ENCODE peak calls at places on chromosome 15, in ten cellular contexts. O, T, D, L, F, H, Y, P, X and B are unnamed samples.

GRCh38 chr15:67458449-67458848 is 62.5 kb upstream of the C15orf61 start:
- DNase-seq in O (no peak), T (no peak), D (no peak), L (no peak), F (no peak), H (no peak), Y (no peak), P (no peak), X (no peak), B (no peak)

GRCh38 chr15:89197503-89197971 is 23.8 kb downstream of the RLBP1 start:
- DNase-seq in O (peak), T (peak), D (no peak), L (no peak), F (no peak), H (no peak), Y (no peak), P (no peak), X (peak), B (no peak)

GRCh38 chr15:52337198-52337853 is 41.7 kb upstream of the MYO5C start:
- DNase-seq in O (peak), T (no peak), D (no peak), L (no peak), F (peak), H (no peak), Y (peak), P (no peak), X (no peak), B (no peak)

GRCh38 chr15:68352401-68353062 is 75.0 kb downstream of the FEM1B start:
- DNase-seq in O (peak), T (no peak), D (peak), L (no peak), F (peak), H (peak), Y (peak), P (no peak), X (no peak), B (no peak)

GRCh38 chr15:57921371-57921770 is 144.1 kb downstream of the ALDH1A2 start:
- DNase-seq in O (peak), T (no peak), D (no peak), L (no peak), F (no peak), H (no peak), Y (peak), P (no peak), X (no peak), B (no peak)

GRCh38 chr15:48332642-48333034 is 1.4 kb downstream of the DUT start:
- DNase-seq in O (no peak), T (peak), D (no peak), L (no peak), F (no peak), H (peak), Y (no peak), P (no peak), X (no peak), B (no peak)

GRCh38 chr15:67796196-67796699 is 29.1 kb upstream of the SKOR1 start:
- DNase-seq in O (no peak), T (no peak), D (no peak), L (no peak), F (no peak), H (peak), Y (no peak), P (no peak), X (no peak), B (no peak)

GRCh38 chr15:91866971-91867372 is 13.5 kb downstream of the SLCO3A1 start:
- DNase-seq in O (peak), T (no peak), D (no peak), L (no peak), F (peak), H (no peak), Y (no peak), P (no peak), X (no peak), B (no peak)

GRCh38 chr15:33994005-33994615 is 25.8 kb downstream of the CHRM5 start:
- DNase-seq in O (peak), T (no peak), D (no peak), L (no peak), F (peak), H (peak), Y (peak), P (no peak), X (peak), B (no peak)

GRCh38 chr15:37933685-37934084 is 755 bp upstream of the TMCO5A start:
- DNase-seq in O (no peak), T (no peak), D (no peak), L (no peak), F (peak), H (no peak), Y (peak), P (no peak), X (no peak), B (no peak)

GRCh38 chr15:52006702-52007340 is 12.2 kb upstream of the MAPK6 start:
- DNase-seq in O (no peak), T (no peak), D (no peak), L (no peak), F (no peak), H (no peak), Y (no peak), P (no peak), X (no peak), B (no peak)

GRCh38 chr15:36109943-36110658 is 469.3 kb upstream of the CDIN1 start:
- DNase-seq in O (peak), T (peak), D (no peak), L (no peak), F (peak), H (no peak), Y (peak), P (no peak), X (no peak), B (no peak)

GRCh38 chr15:94196536-94196935 is 34.8 kb upstream of the MCTP2 start:
- DNase-seq in O (no peak), T (no peak), D (no peak), L (no peak), F (no peak), H (no peak), Y (peak), P (no peak), X (no peak), B (no peak)

GRCh38 chr15:73295630-73296286 is 73.0 kb downstream of the HCN4 start:
- DNase-seq in O (peak), T (no peak), D (no peak), L (no peak), F (peak), H (no peak), Y (peak), P (no peak), X (no peak), B (no peak)

GRCh38 chr15:80242132-80242769 is 9.8 kb downstream of the CTXND1 start:
- DNase-seq in O (peak), T (no peak), D (peak), L (no peak), F (peak), H (peak), Y (peak), P (no peak), X (peak), B (no peak)

GRCh38 chr15:83514584-83514983 is 67.4 kb downstream of the SH3GL3 start:
- DNase-seq in O (no peak), T (no peak), D (no peak), L (no peak), F (no peak), H (no peak), Y (no peak), P (no peak), X (no peak), B (no peak)

GRCh38 chr15:29687939-29688884 is 134.1 kb downstream of the TJP1 start:
- DNase-seq in O (no peak), T (peak), D (no peak), L (peak), F (no peak), H (no peak), Y (no peak), P (no peak), X (no peak), B (peak)

GRCh38 chr15:68197170-68197492 is 8.0 kb downstream of the CALML4 start:
- DNase-seq in O (no peak), T (no peak), D (no peak), L (no peak), F (no peak), H (no peak), Y (no peak), P (no peak), X (no peak), B (no peak)

GRCh38 chr15:40763801-40764765 is at the start of gene GCHFR:
- DNase-seq in O (peak), T (peak), D (no peak), L (peak), F (peak), H (peak), Y (peak), P (peak), X (peak), B (peak)

GRCh38 chr15:97099040-97099439 is 768.5 kb downstream of the NR2F2 start:
- DNase-seq in O (no peak), T (no peak), D (no peak), L (no peak), F (no peak), H (no peak), Y (no peak), P (no peak), X (no peak), B (no peak)

GRCh38 chr15:70714575-70714974 is 48.8 kb downstream of the UACA start:
- DNase-seq in O (peak), T (no peak), D (no peak), L (no peak), F (peak), H (no peak), Y (peak), P (no peak), X (no peak), B (no peak)

GRCh38 chr15:66622677-66623076 is 56.9 kb upstream of the LCTL start:
- DNase-seq in O (no peak), T (peak), D (no peak), L (no peak), F (peak), H (no peak), Y (no peak), P (no peak), X (no peak), B (no peak)

GRCh38 chr15:66936115-66936863 is 129.1 kb upstream of the SMAD3 start:
- DNase-seq in O (no peak), T (no peak), D (no peak), L (no peak), F (peak), H (no peak), Y (no peak), P (no peak), X (no peak), B (no peak)

GRCh38 chr15:23569513-23569912 is 4.0 kb downstream of the MKRN3 start:
- DNase-seq in O (no peak), T (no peak), D (no peak), L (no peak), F (no peak), H (no peak), Y (no peak), P (no peak), X (no peak), B (no peak)

GRCh38 chr15:66038387-66039116 is 169.3 kb downstream of the RAB11A start:
- DNase-seq in O (peak), T (no peak), D (peak), L (no peak), F (no peak), H (no peak), Y (no peak), P (no peak), X (no peak), B (no peak)

GRCh38 chr15:65870889-65871533 is 1.7 kb downstream of the RAB11A start:
- DNase-seq in O (peak), T (peak), D (no peak), L (no peak), F (peak), H (peak), Y (peak), P (no peak), X (no peak), B (no peak)

GRCh38 chr15:63494406-63494805 is 10.0 kb upstream of the USP3 start:
- DNase-seq in O (no peak), T (no peak), D (no peak), L (no peak), F (no peak), H (no peak), Y (no peak), P (no peak), X (no peak), B (no peak)

GRCh38 chr15:40367673-40368611 is 9.9 kb downstream of the DISP2 start:
- DNase-seq in O (peak), T (peak), D (peak), L (peak), F (peak), H (peak), Y (peak), P (no peak), X (peak), B (peak)

GRCh38 chr15:99251436-99251821 is at the start of gene LRRC28:
- DNase-seq in O (no peak), T (no peak), D (no peak), L (no peak), F (no peak), H (no peak), Y (no peak), P (no peak), X (no peak), B (no peak)
- TF ChIP-seq CTCF in O (no peak), T (no peak), D (no peak), L (no peak), F (no peak), H (no peak), Y (no peak), P (no peak), X (no peak), B (no peak)

GRCh38 chr15:32657198-32657886 is 15.8 kb downstream of the SCG5 start:
- DNase-seq in O (peak), T (no peak), D (no peak), L (no peak), F (no peak), H (no peak), Y (peak), P (no peak), X (no peak), B (peak)
- TF ChIP-seq CTCF in O (peak), T (peak), D (peak), L (peak), F (peak), H (peak), Y (peak), P (no peak), X (no peak), B (no peak)

GRCh38 chr15:87609909-87610308 is 646.6 kb downstream of the NTRK3 start:
- DNase-seq in O (no peak), T (no peak), D (no peak), L (no peak), F (no peak), H (no peak), Y (no peak), P (no peak), X (no peak), B (no peak)
- TF ChIP-seq CTCF in O (no peak), T (no peak), D (no peak), L (no peak), F (peak), H (no peak), Y (no peak), P (no peak), X (no peak), B (no peak)

GRCh38 chr15:78616506-78616905 is 4.3 kb downstream of the CHRNA3 start:
- DNase-seq in O (no peak), T (no peak), D (no peak), L (no peak), F (no peak), H (no peak), Y (no peak), P (no peak), X (no peak), B (peak)
- TF ChIP-seq CTCF in O (no peak), T (no peak), D (no peak), L (no peak), F (no peak), H (no peak), Y (no peak), P (no peak), X (no peak), B (no peak)

GRCh38 chr15:59632714-59633113 is 21.1 kb downstream of the GCNT3 start:
- DNase-seq in O (peak), T (no peak), D (no peak), L (no peak), F (no peak), H (no peak), Y (peak), P (no peak), X (peak), B (no peak)
- TF ChIP-seq CTCF in O (peak), T (no peak), D (peak), L (peak), F (peak), H (peak), Y (peak), P (no peak), X (peak), B (no peak)

DNA sequence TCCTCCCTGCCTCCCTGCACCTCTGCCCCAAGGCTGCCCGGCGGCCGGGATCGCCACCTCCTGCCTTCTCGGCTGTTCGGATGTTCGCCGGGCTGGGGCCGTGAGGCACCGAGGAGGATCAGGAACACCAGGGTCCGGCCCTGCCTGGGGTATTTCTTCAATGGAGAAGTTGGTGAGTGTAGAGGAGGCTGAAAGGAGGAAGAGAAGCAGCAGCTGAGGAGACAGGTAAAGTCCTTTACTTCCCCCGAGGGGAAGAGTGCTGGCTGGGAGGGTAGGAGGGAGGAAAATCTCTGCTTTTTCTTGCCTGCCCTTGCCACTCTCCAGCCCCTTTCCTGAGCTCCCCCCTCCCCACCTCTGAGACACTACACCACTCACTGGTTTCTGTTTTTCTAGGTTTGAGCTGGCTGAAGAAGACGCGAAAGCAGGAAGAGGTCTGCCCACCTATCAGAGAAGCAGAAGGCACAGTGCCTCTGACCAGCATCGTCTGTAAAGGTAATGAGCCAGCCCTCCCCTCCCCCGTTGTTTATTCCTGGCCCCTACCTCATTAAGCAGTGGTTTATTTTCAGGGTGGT is 519 bp downstream of the ASB7 start:
- DNase-seq in O (peak), T (peak), D (no peak), L (no peak), F (no peak), H (peak), Y (peak), P (no peak), X (no peak), B (no peak)
- TF ChIP-seq CTCF in O (no peak), T (no peak), D (no peak), L (no peak), F (no peak), H (no peak), Y (no peak), P (no peak), X (no peak), B (no peak)

DNA sequence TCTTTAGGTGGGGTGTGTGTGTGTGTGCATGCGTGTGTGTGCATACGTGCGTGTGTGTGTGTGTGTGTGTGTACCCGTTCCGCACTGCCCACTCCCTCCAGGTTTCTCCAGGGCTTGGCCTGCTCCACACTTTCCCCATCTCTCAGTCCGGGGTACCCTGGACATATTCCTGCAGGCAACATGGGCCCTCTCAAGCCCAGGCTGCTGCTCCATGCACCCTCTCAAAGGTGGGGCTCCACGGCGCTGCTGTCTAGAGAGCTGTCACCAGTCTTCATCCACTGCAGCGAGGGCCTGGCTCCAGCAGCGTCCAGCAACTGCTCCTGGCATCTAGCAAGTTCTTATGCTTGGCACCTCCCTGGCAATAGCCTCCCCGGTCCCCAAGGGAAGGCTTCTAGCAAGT is 86.1 kb downstream of the ATP10A start:
- DNase-seq in O (no peak), T (no peak), D (no peak), L (no peak), F (no peak), H (no peak), Y (no peak), P (no peak), X (no peak), B (no peak)
- TF ChIP-seq CTCF in O (no peak), T (no peak), D (no peak), L (no peak), F (no peak), H (no peak), Y (no peak), P (no peak), X (no peak), B (no peak)